ENCODE peak calls at places on chromosomes 4 and X, in five cellular contexts. U is mammary epithelial cell, K is MM.1S, J is fibroblast of lung, S is neural progenitor cell. Z is an unnamed sample. For H3K9me3, the result is how much of the 10 kb centered on the place peaks cover.

GRCh38 chrX:35040871-35041270 is 98.3 kb downstream of the FAM47B start:
- DNase-seq in U (no peak), K (no peak), J (peak), S (no peak), Z (no peak)

GRCh38 chrX:13263560-13264251 is 56.1 kb downstream of the ATXN3L start:
- DNase-seq in U (no peak), K (no peak), J (no peak), S (no peak), Z (no peak)

GRCh38 chrX:112058255-112058654 is 24.3 kb downstream of the TRPC5 start:
- DNase-seq in U (no peak), K (no peak), J (peak), S (no peak), Z (no peak)

GRCh38 chr4:10080874-10081606 is 35.6 kb downstream of the WDR1 start:
- DNase-seq in U (no peak), K (no peak), J (no peak), S (no peak), Z (no peak)

GRCh38 chr4:23937173-23937572 is 47.3 kb upstream of the PPARGC1A start:
- DNase-seq in U (no peak), K (no peak), J (peak), S (no peak), Z (no peak)

GRCh38 chrX:21487832-21488231 is 113.6 kb downstream of the CNKSR2 start:
- DNase-seq in U (peak), K (no peak), J (peak), S (peak), Z (no peak)

GRCh38 chr4:161238033-161238432 is 925.8 kb downstream of the FSTL5 start:
- DNase-seq in U (no peak), K (no peak), J (no peak), S (no peak), Z (no peak)

GRCh38 chr4:89152972-89153371 is 41.6 kb downstream of the TIGD2 start:
- DNase-seq in U (no peak), K (no peak), J (peak), S (peak), Z (peak)

GRCh38 chrX:153708415-153708814 is 15.8 kb downstream of the BCAP31 start:
- DNase-seq in U (peak), K (no peak), J (peak), S (peak), Z (no peak)

GRCh38 chr4:66926687-66927086 is 618.6 kb downstream of the CENPC start:
- DNase-seq in U (no peak), K (no peak), J (no peak), S (no peak), Z (no peak)

GRCh38 chr4:73816814-73817213 is 19.7 kb upstream of the CXCL6 start:
- DNase-seq in U (peak), K (peak), J (peak), S (no peak), Z (no peak)

GRCh38 chr4:2798399-2799301 is 5.8 kb downstream of the SH3BP2 start:
- DNase-seq in U (no peak), K (no peak), J (no peak), S (peak), Z (no peak)

GRCh38 chr4:109645874-109646591 is 57.2 kb downstream of the CASP6 start:
- DNase-seq in U (no peak), K (no peak), J (no peak), S (no peak), Z (no peak)

GRCh38 chr4:95674451-95675095 is 125.8 kb upstream of the UNC5C start:
- DNase-seq in U (no peak), K (no peak), J (no peak), S (no peak), Z (peak)

GRCh38 chr4:54585321-54586000 is 72.3 kb upstream of the KIT start:
- DNase-seq in U (peak), K (no peak), J (peak), S (no peak), Z (no peak)

GRCh38 chrX:120874678-120875557 is 748 bp downstream of the CT47B1 start:
- DNase-seq in U (no peak), K (no peak), J (no peak), S (no peak), Z (no peak)

GRCh38 chrX:109475174-109475891 is 6.6 kb downstream of the GUCY2F start:
- DNase-seq in U (peak), K (no peak), J (peak), S (peak), Z (no peak)

GRCh38 chr4:57131849-57132745 is 21.9 kb upstream of the IGFBP7 start:
- DNase-seq in U (peak), K (no peak), J (peak), S (peak), Z (no peak)

GRCh38 chr4:178953447-178954120 is 1511.3 kb upstream of the AGA start:
- DNase-seq in U (no peak), K (no peak), J (no peak), S (no peak), Z (no peak)

GRCh38 chr4:182023469-182023868 is 219.7 kb upstream of the TENM3 start:
- DNase-seq in U (no peak), K (no peak), J (no peak), S (no peak), Z (no peak)

GRCh38 chr4:37693450-37694190 is 7.4 kb upstream of the RELL1 start:
- DNase-seq in U (peak), K (no peak), J (peak), S (no peak), Z (no peak)

GRCh38 chr4:10164877-10165283 is 48.3 kb upstream of the WDR1 start:
- DNase-seq in U (no peak), K (no peak), J (peak), S (peak), Z (no peak)

GRCh38 chrX:115584715-115585114 is 23.7 kb downstream of the PLS3 start:
- DNase-seq in U (peak), K (no peak), J (peak), S (no peak), Z (no peak)

GRCh38 chr4:37798616-37799015 is 27.9 kb upstream of the PGM2 start:
- DNase-seq in U (peak), K (no peak), J (no peak), S (no peak), Z (no peak)

GRCh38 chrX:129957241-129958099 is 25.0 kb upstream of the BCORL1 start:
- DNase-seq in U (no peak), K (peak), J (peak), S (peak), Z (no peak)

GRCh38 chr4:422587-422986 is 76.4 kb downstream of the ZNF721 start:
- DNase-seq in U (no peak), K (no peak), J (no peak), S (no peak), Z (no peak)
- H3K9me3 ChIP-seq in U (half or more), K (under half), J (under half), S (half or more), Z (under half)

GRCh38 chrX:374566-374965 is 12.1 kb downstream of the PPP2R3B start:
- DNase-seq in U (no peak), K (no peak), J (no peak), S (no peak), Z (no peak)
- TF ChIP-seq EZH2 in U (no peak), K (no peak), J (peak), S (no peak), Z (no peak)

DNA sequence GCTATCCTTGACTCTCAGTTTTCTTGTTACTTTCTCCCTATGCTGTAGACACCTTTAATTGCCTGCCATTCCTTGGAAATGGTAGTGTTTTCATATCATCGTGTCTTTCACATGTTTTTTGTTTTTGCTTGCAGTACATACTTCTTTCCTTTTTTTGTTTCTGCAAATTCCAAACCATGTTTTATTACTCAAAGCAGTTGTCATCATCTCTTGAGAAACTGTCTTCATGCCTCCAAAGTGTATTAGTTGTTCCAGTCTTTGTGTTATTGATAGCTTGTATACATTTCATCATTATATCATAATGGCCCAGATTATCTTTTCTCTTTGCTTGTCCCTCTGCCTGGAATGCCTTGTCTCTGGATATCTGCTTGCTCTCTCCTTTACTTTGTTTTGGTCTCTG is 57.1 kb downstream of the PDLIM5 start:
- DNase-seq in U (no peak), K (no peak), J (no peak), S (no peak), Z (no peak)
- H3K9ac ChIP-seq in U (no peak), K (no peak), J (no peak), S (no peak), Z (no peak)

DNA sequence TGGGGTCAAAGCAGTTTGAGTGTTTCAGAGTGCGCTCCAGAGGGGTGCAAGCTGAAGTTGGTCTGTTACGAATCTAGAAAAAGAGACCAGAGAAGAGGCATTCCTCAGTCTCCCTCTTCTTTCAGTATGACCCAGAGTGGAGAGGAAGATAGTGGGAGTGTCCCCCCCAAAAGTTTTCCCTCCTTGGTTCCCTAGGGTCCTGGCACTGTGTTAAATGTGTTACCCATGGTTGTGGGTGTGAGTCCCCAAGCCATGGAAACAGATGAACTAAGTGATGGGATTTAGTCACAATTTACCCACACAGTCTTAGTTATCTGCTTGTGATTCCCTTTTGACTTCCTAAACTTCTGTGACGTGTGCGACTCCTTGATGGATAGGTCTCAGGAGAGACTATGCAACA is 27.0 kb upstream of the NAF1 start:
- DNase-seq in U (no peak), K (no peak), J (no peak), S (no peak), Z (no peak)
- H3K9me3 ChIP-seq in U (under half), K (under half), J (under half), S (under half), Z (under half)

DNA sequence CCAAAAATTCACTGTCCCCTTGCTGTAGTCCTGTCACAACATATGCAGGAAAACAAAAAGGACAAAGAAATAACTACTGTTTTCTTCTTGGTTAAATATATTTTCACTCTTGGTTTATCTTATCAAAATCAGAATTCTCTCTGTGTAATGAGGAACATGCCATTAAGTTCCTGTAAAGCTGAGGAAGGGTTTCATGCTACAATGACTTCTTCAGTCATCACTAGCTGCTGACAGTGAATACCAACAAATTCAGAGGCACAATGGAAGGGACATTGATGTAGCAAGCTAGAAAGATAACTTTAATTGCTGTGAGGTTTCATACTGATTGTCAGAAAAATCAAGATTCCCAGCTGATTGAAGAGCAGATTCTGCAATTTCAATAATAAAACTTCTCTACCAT is 782.9 kb upstream of the HTR2C start:
- DNase-seq in U (no peak), K (no peak), J (no peak), S (no peak), Z (no peak)
- TF ChIP-seq EZH2 in U (no peak), K (no peak), J (no peak), S (no peak), Z (no peak)